ENCODE peak calls at places on chromosomes 11 and 22, in eight cellular contexts. X, H, E, V, Y, B, I and G are unnamed samples.

GRCh38 chr11:114162719-114163123 is 103.2 kb downstream of the ZBTB16 start:
- DNase-seq in X (peak), H (peak), E (no peak), V (peak), Y (no peak), B (peak), I (no peak), G (no peak)

GRCh38 chr22:45632791-45633515 is 38.7 kb upstream of the ATXN10 start:
- DNase-seq in X (peak), H (peak), E (no peak), V (no peak), Y (no peak), B (no peak), I (no peak), G (no peak)

GRCh38 chr22:43847376-43848289 is 14.7 kb downstream of the SULT4A1 start:
- DNase-seq in X (no peak), H (no peak), E (no peak), V (no peak), Y (no peak), B (no peak), I (no peak), G (no peak)

GRCh38 chr22:26615830-26616435 is 1.9 kb downstream of the CRYBB1 start:
- DNase-seq in X (no peak), H (no peak), E (no peak), V (no peak), Y (no peak), B (no peak), I (no peak), G (no peak)

GRCh38 chr22:49415219-49415951 is 412.3 kb downstream of the BRD1 start:
- DNase-seq in X (no peak), H (no peak), E (no peak), V (no peak), Y (no peak), B (no peak), I (no peak), G (no peak)

GRCh38 chr22:19986011-19986409 is 30.6 kb downstream of the ARVCF start:
- DNase-seq in X (no peak), H (no peak), E (no peak), V (no peak), Y (no peak), B (no peak), I (no peak), G (no peak)

GRCh38 chr22:44289429-44290171 is 23.2 kb downstream of the SHISAL1 start:
- DNase-seq in X (peak), H (no peak), E (no peak), V (no peak), Y (no peak), B (no peak), I (no peak), G (no peak)

GRCh38 chr11:118912742-118913410 is 12.8 kb downstream of the BCL9L start:
- DNase-seq in X (no peak), H (no peak), E (peak), V (no peak), Y (no peak), B (no peak), I (no peak), G (no peak)

GRCh38 chr11:59145534-59145933 is 2.9 kb downstream of the FAM111A start:
- DNase-seq in X (no peak), H (peak), E (no peak), V (no peak), Y (no peak), B (no peak), I (peak), G (no peak)